ENCODE peak calls at places on chromosomes 13 and 19, in seven cellular contexts. One of them, this sample, is unnamed.

GRCh38 chr13:39451860-39452301 is 151.1 kb downstream of the LHFPL6 start:
- DNase-seq in foreskin fibroblast: no peak
- DNase-seq in GM06990: peak; percentile 22
- DNase-seq in gastrocnemius medialis: peak; percentile 38
- DNase-seq in fibroblast of pulmonary artery: peak; percentile 83
- DNase-seq in fibroblast of lung: peak; percentile 58
- DNase-seq in Caco-2: no peak
- DNase-seq in this sample: peak; percentile 44

GRCh38 chr13:80189889-80190597 is 150.9 kb downstream of the SPRY2 start:
- DNase-seq in foreskin fibroblast: no peak
- DNase-seq in GM06990: no peak
- DNase-seq in gastrocnemius medialis: no peak
- DNase-seq in fibroblast of pulmonary artery: no peak
- DNase-seq in fibroblast of lung: no peak
- DNase-seq in Caco-2: no peak
- DNase-seq in this sample: no peak

GRCh38 chr13:24208314-24208713 is 47.8 kb downstream of the SPATA13 start:
- DNase-seq in foreskin fibroblast: peak; percentile 89
- DNase-seq in GM06990: no peak
- DNase-seq in gastrocnemius medialis: no peak
- DNase-seq in fibroblast of pulmonary artery: peak; percentile 88
- DNase-seq in fibroblast of lung: peak; percentile 88
- DNase-seq in Caco-2: no peak
- DNase-seq in this sample: peak; percentile 86

GRCh38 chr19:34188388-34188787 is 16.1 kb downstream of the LSM14A start:
- DNase-seq in foreskin fibroblast: peak; percentile 7
- DNase-seq in GM06990: no peak
- DNase-seq in gastrocnemius medialis: no peak
- DNase-seq in fibroblast of pulmonary artery: peak; percentile 27
- DNase-seq in fibroblast of lung: no peak
- DNase-seq in Caco-2: no peak
- DNase-seq in this sample: peak; percentile 8

GRCh38 chr13:49418206-49418605 is 25.7 kb downstream of the CAB39L start:
- DNase-seq in foreskin fibroblast: no peak
- DNase-seq in GM06990: no peak
- DNase-seq in gastrocnemius medialis: no peak
- DNase-seq in fibroblast of pulmonary artery: no peak
- DNase-seq in fibroblast of lung: no peak
- DNase-seq in Caco-2: no peak
- DNase-seq in this sample: no peak

GRCh38 chr13:111114362-111115050 is 604 bp upstream of the ARHGEF7 start:
- DNase-seq in foreskin fibroblast: peak; percentile 60
- DNase-seq in GM06990: peak; percentile 27
- DNase-seq in gastrocnemius medialis: peak; percentile 36
- DNase-seq in fibroblast of pulmonary artery: peak; percentile 28
- DNase-seq in fibroblast of lung: peak; percentile 36
- DNase-seq in Caco-2: no peak
- DNase-seq in this sample: peak; percentile 49

GRCh38 chr19:41351339-41352245 is 2.1 kb downstream of the TGFB1 start:
- DNase-seq in foreskin fibroblast: no peak
- DNase-seq in GM06990: peak; percentile 89
- DNase-seq in gastrocnemius medialis: no peak
- DNase-seq in fibroblast of pulmonary artery: peak; percentile 60
- DNase-seq in fibroblast of lung: no peak
- DNase-seq in Caco-2: no peak
- DNase-seq in this sample: peak; percentile 42

GRCh38 chr13:73173160-73173905 is 114.5 kb downstream of the KLF5 start:
- DNase-seq in foreskin fibroblast: no peak
- DNase-seq in GM06990: no peak
- DNase-seq in gastrocnemius medialis: no peak
- DNase-seq in fibroblast of pulmonary artery: no peak
- DNase-seq in fibroblast of lung: no peak
- DNase-seq in Caco-2: no peak
- DNase-seq in this sample: no peak

GRCh38 chr19:8333771-8334457 is 9.1 kb downstream of the KANK3 start:
- DNase-seq in foreskin fibroblast: no peak
- DNase-seq in GM06990: no peak
- DNase-seq in gastrocnemius medialis: no peak
- DNase-seq in fibroblast of pulmonary artery: no peak
- DNase-seq in fibroblast of lung: no peak
- DNase-seq in Caco-2: no peak
- DNase-seq in this sample: no peak

GRCh38 chr13:101757446-101758039 is 305.1 kb downstream of the ITGBL1 start:
- DNase-seq in foreskin fibroblast: peak; percentile 18
- DNase-seq in GM06990: no peak
- DNase-seq in gastrocnemius medialis: no peak
- DNase-seq in fibroblast of pulmonary artery: peak; percentile 47
- DNase-seq in fibroblast of lung: peak; percentile 72
- DNase-seq in Caco-2: no peak
- DNase-seq in this sample: peak; percentile 61

GRCh38 chr13:26037302-26037701 is 14.5 kb downstream of the SHISA2 start:
- DNase-seq in foreskin fibroblast: no peak
- DNase-seq in GM06990: no peak
- DNase-seq in gastrocnemius medialis: no peak
- DNase-seq in fibroblast of pulmonary artery: no peak
- DNase-seq in fibroblast of lung: no peak
- DNase-seq in Caco-2: no peak
- DNase-seq in this sample: no peak

GRCh38 chr13:31201341-31202024 is 1.7 kb downstream of the B3GLCT start:
- DNase-seq in foreskin fibroblast: peak; percentile 69
- DNase-seq in GM06990: no peak
- DNase-seq in gastrocnemius medialis: no peak
- DNase-seq in fibroblast of pulmonary artery: peak; percentile 67
- DNase-seq in fibroblast of lung: peak; percentile 47
- DNase-seq in Caco-2: no peak
- DNase-seq in this sample: peak; percentile 62
- H3K4me3 ChIP-seq in foreskin fibroblast: peak overlapping the region; percentile 72
- H3K4me3 ChIP-seq in GM06990: no peak overlapping the region
- H3K4me3 ChIP-seq in gastrocnemius medialis: peak overlapping the region; percentile 77
- H3K4me3 ChIP-seq in fibroblast of pulmonary artery: peak overlapping the region; percentile 57
- H3K4me3 ChIP-seq in fibroblast of lung: peak overlapping the region; percentile 72
- H3K4me3 ChIP-seq in Caco-2: peak overlapping the region; percentile 77
- H3K4me3 ChIP-seq in this sample: peak overlapping the region; percentile 73

GRCh38 chr19:10600149-10600548 is 13.0 kb upstream of the AP1M2 start:
- DNase-seq in foreskin fibroblast: no peak
- DNase-seq in GM06990: no peak
- DNase-seq in gastrocnemius medialis: no peak
- DNase-seq in fibroblast of pulmonary artery: no peak
- DNase-seq in fibroblast of lung: no peak
- DNase-seq in Caco-2: no peak
- DNase-seq in this sample: no peak

GRCh38 chr19:10602330-10603083 is 15.4 kb upstream of the AP1M2 start:
- DNase-seq in foreskin fibroblast: peak; percentile 47
- DNase-seq in GM06990: peak; percentile 86
- DNase-seq in gastrocnemius medialis: peak; percentile 67
- DNase-seq in fibroblast of pulmonary artery: peak; percentile 68
- DNase-seq in fibroblast of lung: peak; percentile 58
- DNase-seq in Caco-2: peak; percentile 71
- DNase-seq in this sample: peak; percentile 62

GRCh38 chr19:10603084-10603872 is 16.2 kb upstream of the AP1M2 start:
- DNase-seq in foreskin fibroblast: no peak
- DNase-seq in GM06990: peak; percentile 66
- DNase-seq in gastrocnemius medialis: no peak
- DNase-seq in fibroblast of pulmonary artery: no peak
- DNase-seq in fibroblast of lung: no peak
- DNase-seq in Caco-2: no peak
- DNase-seq in this sample: peak; percentile 40

GRCh38 chr19:10603873-10604459 is 16.9 kb upstream of the AP1M2 start:
- DNase-seq in foreskin fibroblast: no peak
- DNase-seq in GM06990: no peak
- DNase-seq in gastrocnemius medialis: no peak
- DNase-seq in fibroblast of pulmonary artery: peak; percentile 21
- DNase-seq in fibroblast of lung: no peak
- DNase-seq in Caco-2: no peak
- DNase-seq in this sample: peak; percentile 34

GRCh38 chr19:10601999-10602329 is 14.9 kb upstream of the AP1M2 start:
- DNase-seq in foreskin fibroblast: no peak
- DNase-seq in GM06990: no peak
- DNase-seq in gastrocnemius medialis: no peak
- DNase-seq in fibroblast of pulmonary artery: no peak
- DNase-seq in fibroblast of lung: no peak
- DNase-seq in Caco-2: no peak
- DNase-seq in this sample: no peak
- H3K4me3 ChIP-seq in foreskin fibroblast: peak overlapping the region; percentile 7
- H3K4me3 ChIP-seq in GM06990: peak overlapping the region; percentile 35
- H3K4me3 ChIP-seq in gastrocnemius medialis: peak overlapping the region; percentile 32
- H3K4me3 ChIP-seq in fibroblast of pulmonary artery: no peak overlapping the region
- H3K4me3 ChIP-seq in fibroblast of lung: peak overlapping the region; percentile 22
- H3K4me3 ChIP-seq in Caco-2: peak overlapping the region; percentile 26
- H3K4me3 ChIP-seq in this sample: no peak overlapping the region

GRCh38 chr13:99847318-99847750 is 124.2 kb downstream of the ZIC5 start:
- DNase-seq in foreskin fibroblast: no peak
- DNase-seq in GM06990: no peak
- DNase-seq in gastrocnemius medialis: no peak
- DNase-seq in fibroblast of pulmonary artery: no peak
- DNase-seq in fibroblast of lung: no peak
- DNase-seq in Caco-2: no peak
- DNase-seq in this sample: no peak
- H3K4me3 ChIP-seq in foreskin fibroblast: no peak overlapping the region
- H3K4me3 ChIP-seq in GM06990: no peak overlapping the region
- H3K4me3 ChIP-seq in gastrocnemius medialis: no peak overlapping the region
- H3K4me3 ChIP-seq in fibroblast of pulmonary artery: no peak overlapping the region
- H3K4me3 ChIP-seq in fibroblast of lung: no peak overlapping the region
- H3K4me3 ChIP-seq in Caco-2: no peak overlapping the region
- H3K4me3 ChIP-seq in this sample: no peak overlapping the region

GRCh38 chr13:113489171-113489548 is 1.4 kb downstream of the DCUN1D2 start:
- DNase-seq in foreskin fibroblast: no peak
- DNase-seq in GM06990: no peak
- DNase-seq in gastrocnemius medialis: no peak
- DNase-seq in fibroblast of pulmonary artery: no peak
- DNase-seq in fibroblast of lung: peak; percentile 29
- DNase-seq in Caco-2: peak; percentile 69
- DNase-seq in this sample: peak; percentile 28
- H3K4me3 ChIP-seq in foreskin fibroblast: peak overlapping the region; percentile 85
- H3K4me3 ChIP-seq in GM06990: peak overlapping the region; percentile 91
- H3K4me3 ChIP-seq in gastrocnemius medialis: peak overlapping the region; percentile 91
- H3K4me3 ChIP-seq in fibroblast of pulmonary artery: peak overlapping the region; percentile 88
- H3K4me3 ChIP-seq in fibroblast of lung: peak overlapping the region; percentile 89
- H3K4me3 ChIP-seq in Caco-2: peak overlapping the region; percentile 73
- H3K4me3 ChIP-seq in this sample: peak overlapping the region; percentile 81

GRCh38 chr19:1091544-1092175 is 3.5 kb downstream of the POLR2E start:
- DNase-seq in foreskin fibroblast: no peak
- DNase-seq in GM06990: no peak
- DNase-seq in gastrocnemius medialis: no peak
- DNase-seq in fibroblast of pulmonary artery: no peak
- DNase-seq in fibroblast of lung: no peak
- DNase-seq in Caco-2: no peak
- DNase-seq in this sample: no peak

GRCh38 chr19:1093811-1094553 is 1.2 kb downstream of the POLR2E start:
- DNase-seq in foreskin fibroblast: no peak
- DNase-seq in GM06990: peak; percentile 19
- DNase-seq in gastrocnemius medialis: no peak
- DNase-seq in fibroblast of pulmonary artery: no peak
- DNase-seq in fibroblast of lung: no peak
- DNase-seq in Caco-2: no peak
- DNase-seq in this sample: no peak

GRCh38 chr19:1093330-1093729 is 1.8 kb downstream of the POLR2E start:
- DNase-seq in foreskin fibroblast: no peak
- DNase-seq in GM06990: no peak
- DNase-seq in gastrocnemius medialis: no peak
- DNase-seq in fibroblast of pulmonary artery: no peak
- DNase-seq in fibroblast of lung: no peak
- DNase-seq in Caco-2: no peak
- DNase-seq in this sample: no peak

GRCh38 chr19:1094978-1095701 is at the start of gene POLR2E:
- DNase-seq in foreskin fibroblast: peak; percentile 97
- DNase-seq in GM06990: peak; percentile 94
- DNase-seq in gastrocnemius medialis: peak; percentile 99
- DNase-seq in fibroblast of pulmonary artery: peak; percentile 99
- DNase-seq in fibroblast of lung: peak; percentile 99
- DNase-seq in Caco-2: peak; percentile 95
- DNase-seq in this sample: peak; percentile 98

GRCh38 chr19:1094655-1094977 is 559 bp downstream of the POLR2E start:
- DNase-seq in foreskin fibroblast: no peak
- DNase-seq in GM06990: no peak
- DNase-seq in gastrocnemius medialis: no peak
- DNase-seq in fibroblast of pulmonary artery: no peak
- DNase-seq in fibroblast of lung: no peak
- DNase-seq in Caco-2: no peak
- DNase-seq in this sample: no peak
- H3K4me3 ChIP-seq in foreskin fibroblast: peak overlapping the region; percentile 89
- H3K4me3 ChIP-seq in GM06990: peak overlapping the region; percentile 88
- H3K4me3 ChIP-seq in gastrocnemius medialis: peak overlapping the region; percentile 98
- H3K4me3 ChIP-seq in fibroblast of pulmonary artery: peak overlapping the region; percentile 90
- H3K4me3 ChIP-seq in fibroblast of lung: peak overlapping the region; percentile 71
- H3K4me3 ChIP-seq in Caco-2: peak overlapping the region; percentile 99
- H3K4me3 ChIP-seq in this sample: peak overlapping the region; percentile 94

DNA sequence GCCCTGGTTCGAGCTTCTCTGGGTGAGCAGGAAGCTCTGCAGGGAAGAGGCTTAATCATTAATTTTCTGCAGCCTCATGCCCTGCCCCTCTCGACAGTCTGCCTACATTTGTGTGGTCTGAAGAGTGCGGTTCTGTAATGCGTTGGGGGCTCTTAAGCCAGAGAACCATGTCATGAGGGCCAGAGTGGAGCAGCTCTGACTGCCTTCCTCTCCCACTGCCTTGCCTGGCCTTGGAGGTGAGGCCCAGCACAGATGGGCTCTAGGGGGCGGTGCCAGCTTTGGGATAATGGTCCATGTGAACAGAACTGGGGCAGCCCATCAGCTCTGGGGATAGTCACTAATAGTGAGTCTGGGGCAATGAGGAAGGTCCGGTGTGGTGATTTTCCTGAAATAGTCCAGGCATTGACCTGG is 5.7 kb downstream of the FGF9 start:
- DNase-seq in foreskin fibroblast: no peak
- DNase-seq in GM06990: no peak
- DNase-seq in gastrocnemius medialis: no peak
- DNase-seq in fibroblast of pulmonary artery: no peak
- DNase-seq in fibroblast of lung: no peak
- DNase-seq in Caco-2: peak; percentile 58
- DNase-seq in this sample: no peak
- H3K4me3 ChIP-seq in foreskin fibroblast: no peak overlapping the region
- H3K4me3 ChIP-seq in GM06990: no peak overlapping the region
- H3K4me3 ChIP-seq in gastrocnemius medialis: no peak overlapping the region
- H3K4me3 ChIP-seq in fibroblast of pulmonary artery: no peak overlapping the region
- H3K4me3 ChIP-seq in fibroblast of lung: no peak overlapping the region
- H3K4me3 ChIP-seq in Caco-2: no peak overlapping the region
- H3K4me3 ChIP-seq in this sample: no peak overlapping the region

GRCh38 chr13:109782823-109783411 is 3.5 kb downstream of the IRS2 start:
- DNase-seq in foreskin fibroblast: no peak
- DNase-seq in GM06990: no peak
- DNase-seq in gastrocnemius medialis: no peak
- DNase-seq in fibroblast of pulmonary artery: no peak
- DNase-seq in fibroblast of lung: no peak
- DNase-seq in Caco-2: no peak
- DNase-seq in this sample: no peak
- H3K4me3 ChIP-seq in foreskin fibroblast: no peak overlapping the region
- H3K4me3 ChIP-seq in GM06990: no peak overlapping the region
- H3K4me3 ChIP-seq in gastrocnemius medialis: peak overlapping the region; percentile 61
- H3K4me3 ChIP-seq in fibroblast of pulmonary artery: no peak overlapping the region
- H3K4me3 ChIP-seq in fibroblast of lung: no peak overlapping the region
- H3K4me3 ChIP-seq in Caco-2: no peak overlapping the region
- H3K4me3 ChIP-seq in this sample: no peak overlapping the region

DNA sequence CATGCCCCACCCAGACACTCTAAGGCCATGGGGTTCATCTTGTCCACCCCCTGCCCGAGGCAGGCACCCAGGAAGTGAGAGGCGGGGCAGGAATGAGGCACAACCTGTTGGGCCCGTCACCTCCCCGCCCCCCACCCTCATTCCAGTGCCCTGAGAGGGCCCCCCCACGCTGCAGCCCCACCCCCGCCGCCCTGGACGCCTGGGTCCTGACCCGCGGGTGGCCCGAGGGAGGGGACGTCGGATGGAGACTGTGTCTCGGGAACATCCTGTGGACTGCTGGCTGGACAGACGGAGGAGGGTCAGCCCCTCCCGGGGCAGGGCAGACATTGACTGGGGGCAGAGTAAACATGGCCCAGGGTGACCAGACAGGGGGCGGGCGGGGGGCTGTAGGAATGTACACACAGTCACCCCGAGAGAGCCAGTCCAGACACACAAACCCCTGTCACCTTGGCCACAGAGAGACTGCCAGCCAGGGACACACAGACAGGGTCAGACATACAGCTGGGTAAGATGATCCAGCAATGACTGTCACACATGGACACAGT is 7.4 kb upstream of the JUNB start:
- DNase-seq in foreskin fibroblast: no peak
- DNase-seq in GM06990: no peak
- DNase-seq in gastrocnemius medialis: no peak
- DNase-seq in fibroblast of pulmonary artery: no peak
- DNase-seq in fibroblast of lung: no peak
- DNase-seq in Caco-2: peak; percentile 85
- DNase-seq in this sample: no peak
- H3K4me3 ChIP-seq in foreskin fibroblast: no peak overlapping the region
- H3K4me3 ChIP-seq in GM06990: no peak overlapping the region
- H3K4me3 ChIP-seq in gastrocnemius medialis: no peak overlapping the region
- H3K4me3 ChIP-seq in fibroblast of pulmonary artery: no peak overlapping the region
- H3K4me3 ChIP-seq in fibroblast of lung: no peak overlapping the region
- H3K4me3 ChIP-seq in Caco-2: peak overlapping the region; percentile 50
- H3K4me3 ChIP-seq in this sample: no peak overlapping the region